ENCODE peak calls at places on chromosomes 7 and 10, in four cellular contexts. E is activated T-cell treated with anti-CD3 and anti-CD28 coated beads for 48 hours; X is GM12891; U is activated naive CD8-positive, alpha-beta T cell treated with anti-CD3 and anti-CD28 coated beads, Interleukin-2, amount 10 ng/mL, durations not matched to agents 7 days and 5 days. G is an unnamed sample.

GRCh38 chr10:127587668-127588395 is 38.7 kb downstream of the NPS start:
- DNase-seq in E (no peak), U (no peak), X (no peak), G (no peak)

GRCh38 chr10:21065621-21066248 is 168.6 kb upstream of the NEBL start:
- DNase-seq in X (no peak), U (no peak), E (no peak), G (no peak)

GRCh38 chr7:42978496-42978895 is 46.3 kb downstream of the MRPL32 start:
- DNase-seq in X (no peak), U (no peak), E (no peak), G (no peak)

GRCh38 chr10:129319934-129320333 is 147.1 kb upstream of the MGMT start:
- DNase-seq in U (no peak), X (no peak), E (no peak), G (no peak)

GRCh38 chr10:87818505-87819273 is 663 bp upstream of the ATAD1 start:
- DNase-seq in E (peak), U (peak), X (no peak), G (peak)

GRCh38 chr7:101156277-101156676 is 2.0 kb downstream of the AP1S1 start:
- DNase-seq in E (no peak), U (no peak), X (no peak), G (no peak)

GRCh38 chr10:43844236-43844635 is 195.6 kb upstream of the ZNF32 start:
- DNase-seq in E (no peak), U (no peak), X (no peak), G (no peak)

GRCh38 chr10:17171131-17171530 is 30.3 kb downstream of the TRDMT1 start:
- DNase-seq in X (no peak), U (no peak), E (no peak), G (no peak)

GRCh38 chr7:11228515-11228914 is 254.8 kb downstream of the PHF14 start:
- DNase-seq in X (no peak), U (no peak), E (no peak), G (no peak)

GRCh38 chr7:79282051-79282694 is 171.3 kb downstream of the MAGI2 start:
- DNase-seq in E (no peak), X (no peak), U (no peak), G (no peak)

GRCh38 chr10:34995925-34996324 is 94.2 kb downstream of the CUL2 start:
- DNase-seq in U (no peak), X (no peak), E (no peak), G (no peak)

GRCh38 chr7:108368466-108368865 is 87.8 kb downstream of the NRCAM start:
- DNase-seq in E (no peak), U (no peak), X (no peak), G (no peak)

GRCh38 chr7:89458076-89458475 is 662.5 kb upstream of the TEX47 start:
- DNase-seq in X (no peak), E (no peak), U (no peak), G (no peak)

GRCh38 chr7:75983471-75984129 is 10.8 kb downstream of the TMEM120A start:
- DNase-seq in E (no peak), X (no peak), U (no peak), G (no peak)